ENCODE peak calls at places on chromosomes 13 and 19, in five cellular contexts. Y is colonic mucosa, D is thoracic aorta, O is D721Med, A is upper lobe of right lung. P is an unnamed sample.

GRCh38 chr19:10625762-10626138 is 397 bp downstream of the SLC44A2 start:
- DNase-seq in Y (peak), D (no peak), O (no peak), A (no peak), P (no peak)

GRCh38 chr13:20002766-20003165 is 44.2 kb downstream of the ZMYM2 start:
- DNase-seq in Y (no peak), D (no peak), O (no peak), A (no peak), P (no peak)

GRCh38 chr19:4473011-4473410 is 914 bp downstream of the HDGFL2 start:
- DNase-seq in Y (no peak), D (no peak), O (no peak), A (no peak), P (no peak)

GRCh38 chr13:40109324-40109958 is 454.0 kb downstream of the COG6 start:
- DNase-seq in Y (no peak), D (no peak), O (no peak), A (no peak), P (peak)

GRCh38 chr13:25375727-25376358 is 4.1 kb downstream of the ATP8A2 start:
- DNase-seq in Y (peak), D (no peak), O (no peak), A (no peak), P (peak)

GRCh38 chr13:34430294-34430693 is 511.8 kb upstream of the NBEA start:
- DNase-seq in Y (no peak), D (no peak), O (no peak), A (no peak), P (no peak)

GRCh38 chr13:33204130-33204927 is 81.2 kb downstream of the STARD13 start:
- DNase-seq in Y (no peak), D (peak), O (no peak), A (no peak), P (no peak)

GRCh38 chr19:16773259-16773658 is 53.6 kb downstream of the NWD1 start:
- DNase-seq in Y (no peak), D (no peak), O (no peak), A (no peak), P (no peak)

GRCh38 chr19:29268103-29268502 is 55.2 kb upstream of the UQCRFS1 start:
- DNase-seq in Y (no peak), D (no peak), O (no peak), A (peak), P (no peak)

GRCh38 chr19:7074705-7075282 is 5.3 kb downstream of the ZNF557 start:
- DNase-seq in Y (peak), D (no peak), O (no peak), A (no peak), P (no peak)

GRCh38 chr13:113044431-113045114 is 61.0 kb upstream of the F7 start:
- DNase-seq in Y (no peak), D (no peak), O (no peak), A (no peak), P (no peak)

DNA sequence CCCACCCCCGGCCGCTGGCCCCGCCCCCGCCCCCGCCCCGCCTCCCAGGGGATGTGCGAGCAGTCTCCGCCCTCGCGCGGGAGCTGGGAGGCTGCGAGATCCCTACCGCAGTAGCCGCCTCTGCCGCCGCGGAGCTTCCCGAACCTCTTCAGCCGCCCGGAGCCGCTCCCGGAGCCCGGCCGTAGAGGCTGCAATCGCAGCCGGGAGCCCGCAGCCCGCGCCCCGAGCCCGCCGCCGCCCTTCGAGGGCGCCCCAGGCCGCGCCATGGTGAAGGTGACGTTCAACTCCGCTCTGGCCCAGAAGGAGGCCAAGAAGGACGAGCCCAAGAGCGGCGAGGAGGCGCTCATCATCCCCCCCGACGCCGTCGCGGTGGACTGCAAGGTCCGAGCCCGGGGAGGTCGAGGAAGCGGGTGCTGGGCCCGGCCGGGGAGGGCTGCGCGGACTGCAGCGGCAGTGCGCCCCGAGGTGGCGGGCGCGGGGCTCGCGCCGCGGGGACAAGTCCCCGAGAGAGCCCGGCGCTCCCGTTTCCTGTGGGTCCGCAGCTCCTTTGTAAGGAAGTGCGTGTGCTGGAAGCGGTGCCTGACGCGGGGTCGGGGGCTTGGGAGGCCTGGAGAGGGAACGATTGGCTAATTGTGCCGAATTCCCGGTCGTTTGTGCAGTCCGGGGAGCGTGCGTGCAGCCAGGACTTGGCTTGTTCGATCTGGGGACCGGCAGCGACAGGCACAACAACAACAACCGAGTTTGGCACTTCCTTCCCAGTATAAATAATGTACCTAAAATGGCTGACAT is at the start of gene ITM2B:
- DNase-seq in Y (peak), D (no peak), O (peak), A (peak), P (peak)
- TF ChIP-seq CTCF in Y (peak), D (peak), O (peak), A (peak), P (peak)

GRCh38 chr13:24270639-24271131 is 38.7 kb upstream of the C1QTNF9 start:
- DNase-seq in Y (peak), D (no peak), O (no peak), A (peak), P (peak)
- TF ChIP-seq CTCF in Y (no peak), D (no peak), O (no peak), A (no peak), P (no peak)

DNA sequence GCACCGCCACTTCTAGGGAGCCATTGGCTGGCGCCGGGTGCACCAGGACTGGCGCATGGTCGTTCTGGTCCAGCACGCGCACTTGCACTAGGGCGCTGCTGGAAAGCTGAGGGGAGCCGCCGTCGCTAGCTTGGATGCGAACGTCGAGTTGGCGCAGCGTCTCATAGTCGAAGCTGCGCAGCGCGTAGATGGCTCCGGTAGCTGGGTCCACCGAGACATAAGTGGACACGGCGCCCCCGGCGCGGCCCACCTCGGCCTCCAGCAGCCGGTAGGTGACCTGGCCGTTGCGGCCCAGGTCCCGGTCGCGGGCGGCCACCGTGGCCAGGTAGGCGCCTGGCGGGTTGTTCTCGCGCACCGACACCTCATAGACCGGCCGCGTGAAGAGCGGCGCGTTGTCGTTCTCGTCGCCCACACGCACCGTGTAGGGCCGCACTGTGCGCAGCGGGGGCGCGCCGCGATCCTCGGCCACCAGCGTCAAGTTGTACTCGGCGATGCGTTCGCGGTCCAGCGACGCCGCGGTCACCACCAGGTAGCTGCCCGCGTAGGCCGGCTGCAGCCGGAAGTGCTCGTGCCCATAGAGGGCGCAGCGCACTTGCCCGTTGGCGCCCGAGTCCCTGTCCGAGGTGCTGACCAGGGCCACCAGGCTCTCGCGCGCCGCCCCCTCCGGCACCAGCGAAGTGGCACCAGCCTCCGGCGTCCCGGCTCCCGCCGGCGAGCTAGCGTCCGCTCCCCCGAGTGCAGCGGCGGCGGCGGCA is 1.7 kb downstream of the PCDH8 start:
- DNase-seq in Y (peak), D (no peak), O (no peak), A (peak), P (no peak)
- TF ChIP-seq CTCF in Y (no peak), D (peak), O (peak), A (peak), P (no peak)

DNA sequence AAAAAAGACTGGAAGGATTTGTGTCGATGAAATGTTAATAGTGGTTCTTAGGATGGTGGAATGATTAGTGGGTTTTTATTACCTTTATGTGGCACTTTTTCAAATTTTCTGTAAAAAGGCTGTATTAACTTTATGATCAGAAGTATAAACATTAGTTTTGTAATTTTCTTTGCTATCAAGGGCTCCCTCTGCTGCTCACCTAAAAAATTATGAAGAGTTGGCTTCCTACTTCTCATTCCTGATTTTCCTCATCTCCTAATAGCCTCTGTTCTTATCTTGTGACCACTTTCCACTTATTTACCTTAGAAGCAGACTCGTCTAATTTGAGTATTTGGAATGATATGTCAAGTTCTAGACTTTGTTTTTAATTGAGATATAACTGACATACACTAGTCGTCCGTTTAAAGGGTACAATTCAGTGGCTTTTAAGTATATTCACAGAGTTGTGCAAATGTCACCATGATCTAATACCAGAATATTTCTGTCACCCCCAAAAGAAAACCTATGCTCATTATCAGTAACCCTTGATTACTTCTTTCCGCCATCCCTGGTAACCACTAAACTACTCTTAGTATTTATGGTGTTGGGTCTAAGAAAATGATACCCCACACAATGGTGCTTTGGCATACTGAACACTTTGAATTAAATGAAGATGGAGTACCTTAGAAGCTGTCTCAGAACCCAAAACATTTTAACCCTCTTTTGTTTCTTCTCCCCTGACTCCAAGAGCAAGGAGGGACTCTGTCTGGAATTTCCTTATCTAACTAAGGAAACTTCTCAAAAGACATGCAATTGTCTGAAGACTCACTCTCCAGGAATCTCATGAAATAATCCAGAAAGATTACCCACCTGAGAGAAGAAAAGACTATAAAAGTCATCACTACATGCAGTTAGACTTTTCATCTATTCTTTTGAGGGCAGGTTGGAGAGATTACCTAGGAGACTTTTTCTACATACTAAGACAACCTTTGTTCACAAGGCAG is 311.3 kb downstream of the DLEU7 start:
- DNase-seq in Y (no peak), D (no peak), O (no peak), A (no peak), P (no peak)
- TF ChIP-seq CTCF in Y (peak), D (peak), O (peak), A (peak), P (no peak)

GRCh38 chr13:48072304-48072703 is 22.6 kb downstream of the MED4 start:
- DNase-seq in Y (no peak), D (no peak), O (no peak), A (no peak), P (no peak)

GRCh38 chr13:48074006-48074405 is 20.9 kb downstream of the MED4 start:
- DNase-seq in Y (no peak), D (no peak), O (no peak), A (no peak), P (no peak)

GRCh38 chr13:48072787-48073186 is 22.1 kb downstream of the MED4 start:
- DNase-seq in Y (no peak), D (no peak), O (no peak), A (no peak), P (no peak)

GRCh38 chr13:48081739-48082138 is 13.2 kb downstream of the MED4 start:
- DNase-seq in Y (no peak), D (no peak), O (no peak), A (no peak), P (no peak)

GRCh38 chr13:48078251-48078656 is 16.6 kb downstream of the MED4 start:
- DNase-seq in Y (no peak), D (no peak), O (no peak), A (no peak), P (peak)
- TF ChIP-seq CTCF in Y (no peak), D (no peak), O (peak), A (peak), P (no peak)

GRCh38 chr13:52004508-52005183 is 6.6 kb downstream of the ATP7B start:
- DNase-seq in Y (peak), D (no peak), O (no peak), A (no peak), P (no peak)
- TF ChIP-seq CTCF in Y (no peak), D (no peak), O (no peak), A (no peak), P (no peak)

GRCh38 chr13:98869408-98870090 is 108.3 kb downstream of the DOCK9 start:
- DNase-seq in Y (no peak), D (no peak), O (no peak), A (no peak), P (no peak)
- TF ChIP-seq CTCF in Y (no peak), D (no peak), O (no peak), A (peak), P (no peak)

GRCh38 chr19:39780894-39781293 is 2.2 kb downstream of the LEUTX start:
- DNase-seq in Y (no peak), D (no peak), O (no peak), A (no peak), P (no peak)

GRCh38 chr19:39778763-39779162 is at the start of gene LEUTX:
- DNase-seq in Y (no peak), D (no peak), O (no peak), A (no peak), P (no peak)
- TF ChIP-seq CTCF in Y (no peak), D (no peak), O (no peak), A (no peak), P (no peak)

DNA sequence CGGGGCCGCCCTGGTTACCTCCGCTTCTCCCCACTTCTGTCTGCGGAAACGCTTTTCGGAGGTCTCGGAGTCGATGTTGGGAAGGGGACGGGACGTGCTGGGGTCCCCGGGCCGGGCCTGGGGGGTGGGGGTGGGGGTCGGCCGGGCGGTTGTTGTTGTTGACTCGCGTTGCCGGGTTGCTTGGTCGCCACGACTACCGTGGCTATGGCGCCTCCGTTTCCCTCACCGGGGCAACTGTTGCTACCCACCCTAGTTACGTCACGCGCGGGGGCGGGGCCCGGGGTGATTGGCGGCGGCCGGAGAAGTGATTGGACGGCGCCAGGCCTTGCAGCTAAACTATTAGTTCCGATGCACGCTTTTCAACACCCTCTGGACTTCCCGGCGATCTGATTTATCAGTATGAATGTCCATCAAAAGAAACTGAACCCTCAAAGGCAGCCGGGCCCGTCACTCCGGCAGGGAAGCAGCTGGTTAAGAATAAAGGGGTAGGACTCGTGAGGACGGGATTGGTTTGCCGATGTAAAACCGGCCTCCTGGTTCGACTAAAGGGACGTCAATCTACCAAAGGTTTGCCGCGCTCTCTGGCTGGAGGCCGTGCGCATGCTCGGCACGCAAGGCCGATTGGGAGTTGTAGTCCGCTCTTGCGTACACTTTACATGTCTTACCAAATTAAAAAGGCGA is at the start of gene RFX1:
- DNase-seq in Y (peak), D (peak), O (no peak), A (peak), P (peak)
- TF ChIP-seq CTCF in Y (no peak), D (no peak), O (no peak), A (no peak), P (no peak)